ENCODE peak calls at places on chromosomes 11 and 22, in ten cellular contexts. L is heart right ventricle, O is fibroblast of mammary gland, H is A549, G is thoracic aorta, W is sigmoid colon, M is IMR-90, X is body of pancreas, S is keratinocyte, N is cardiac muscle cell. C is an unnamed sample.

GRCh38 chr11:74466916-74467885 is at the start of gene KCNE3:
- DNase-seq in X (peak; percentile 52), H (no peak), O (peak; percentile 20), W (peak; percentile 70), N (no peak), M (no peak), L (peak; percentile 68), S (no peak), G (no peak), C (peak; percentile 48)

GRCh38 chr22:44620129-44620840 is 81.7 kb upstream of the PRR5 start:
- DNase-seq in M (peak; percentile 50), X (peak; percentile 57), O (peak; percentile 55), S (no peak), W (peak; percentile 76), N (peak; percentile 37), H (no peak), G (peak; percentile 14), L (peak; percentile 73), C (peak; percentile 54)

GRCh38 chr11:114914231-114915005 is 236.1 kb downstream of the NXPE2 start:
- DNase-seq in N (no peak), O (no peak), L (no peak), M (no peak), H (no peak), G (no peak), S (no peak), W (no peak), X (no peak), C (no peak)

GRCh38 chr11:94544582-94544831 is 786 bp downstream of the FUT4 start:
- DNase-seq in X (peak; percentile 31), L (no peak), M (no peak), H (no peak), S (no peak), N (no peak), O (no peak), G (no peak), W (no peak), C (no peak)

GRCh38 chr22:49329636-49330035 is 498.0 kb downstream of the BRD1 start:
- DNase-seq in M (no peak), O (no peak), S (no peak), L (no peak), G (no peak), N (no peak), W (no peak), X (no peak), H (no peak), C (no peak)

GRCh38 chr11:17633279-17633986 is 85.9 kb upstream of the MYOD1 start:
- DNase-seq in W (no peak), N (no peak), O (no peak), M (no peak), G (no peak), S (no peak), H (no peak), X (no peak), L (no peak), C (no peak)

GRCh38 chr11:11347583-11347982 is 5.5 kb downstream of the CSNK2A3 start:
- DNase-seq in M (no peak), S (no peak), X (no peak), W (peak; percentile 74), L (peak; percentile 36), G (no peak), N (no peak), O (no peak), H (no peak), C (no peak)

GRCh38 chr11:73288197-73288872 is 16.2 kb downstream of the P2RY6 start:
- DNase-seq in X (no peak), M (no peak), N (no peak), S (no peak), W (no peak), L (no peak), G (no peak), O (no peak), H (no peak), C (no peak)

GRCh38 chr11:92703431-92703830 is 266.0 kb upstream of the MTNR1B start:
- DNase-seq in N (no peak), L (no peak), W (no peak), M (peak; percentile 35), S (no peak), H (no peak), O (peak; percentile 29), G (no peak), X (no peak), C (peak; percentile 68)

GRCh38 chr11:84541711-84542340 is 1085.3 kb downstream of the DLG2 start:
- DNase-seq in N (no peak), G (no peak), X (no peak), H (no peak), M (no peak), W (no peak), S (no peak), O (peak; percentile 85), L (no peak), C (peak; percentile 66)

GRCh38 chr11:83727251-83727650 is 441.1 kb upstream of the CCDC90B start:
- DNase-seq in M (no peak), O (no peak), X (peak; percentile 48), W (no peak), G (no peak), S (no peak), H (no peak), N (no peak), L (no peak), C (no peak)

GRCh38 chr11:75275581-75275980 is 35.0 kb downstream of the TPBGL start:
- DNase-seq in S (no peak), N (no peak), M (peak; percentile 13), G (no peak), O (no peak), X (no peak), H (no peak), L (no peak), W (peak; percentile 73), C (no peak)

GRCh38 chr11:33733978-33734377 is 2.2 kb downstream of the CD59 start:
- DNase-seq in N (no peak), L (no peak), M (no peak), H (no peak), W (no peak), S (no peak), X (no peak), O (no peak), G (no peak), C (no peak)

GRCh38 chr22:19483481-19484244 is 3.9 kb downstream of the CDC45 start:
- DNase-seq in M (peak; percentile 81), X (no peak), S (no peak), N (no peak), W (no peak), O (peak; percentile 62), G (no peak), H (no peak), L (no peak), C (peak; percentile 56)

GRCh38 chr22:45091254-45091854 is 72.4 kb upstream of the NUP50 start:
- DNase-seq in H (no peak), L (no peak), N (no peak), S (no peak), X (no peak), O (no peak), W (no peak), G (no peak), M (no peak), C (no peak)

GRCh38 chr11:862704-863388 is 20.2 kb downstream of the TSPAN4 start:
- DNase-seq in M (no peak), G (no peak), O (no peak), L (no peak), X (no peak), N (no peak), W (no peak), S (no peak), H (no peak), C (no peak)

GRCh38 chr11:33452806-33453205 is 195.6 kb downstream of the HIPK3 start:
- DNase-seq in O (peak; percentile 90), N (no peak), X (no peak), G (no peak), M (peak; percentile 94), W (no peak), H (peak; percentile 22), S (no peak), L (no peak), C (peak; percentile 91)

GRCh38 chr11:40130427-40130826 is 1329.0 kb downstream of the LRRC4C start:
- DNase-seq in M (no peak), S (no peak), G (no peak), O (no peak), L (no peak), N (peak; percentile 11), W (no peak), H (no peak), X (no peak), C (no peak)
- TF ChIP-seq CTCF in M (no peak), S (no peak), G (no peak), O (no peak), L (no peak), N (no peak), W (no peak), H (no peak), X (no peak), C (peak; percentile 15)

GRCh38 chr11:119148855-119149370 is at the start of gene ABCG4:
- DNase-seq in M (no peak), S (no peak), L (peak; percentile 48), H (no peak), O (no peak), N (peak; percentile 50), X (peak; percentile 35), W (no peak), G (no peak), C (no peak)

GRCh38 chr11:119152043-119152442 is 3.2 kb downstream of the ABCG4 start:
- DNase-seq in L (no peak), S (no peak), M (no peak), X (no peak), H (no peak), W (no peak), O (no peak), N (no peak), G (no peak), C (no peak)

GRCh38 chr11:119152604-119153003 is 3.8 kb downstream of the ABCG4 start:
- DNase-seq in W (no peak), O (no peak), X (no peak), S (no peak), H (no peak), L (no peak), N (no peak), G (no peak), M (no peak), C (no peak)

GRCh38 chr11:119147604-119148333 is 1.1 kb upstream of the ABCG4 start:
- DNase-seq in H (no peak), S (no peak), O (no peak), G (no peak), W (no peak), L (no peak), N (no peak), M (no peak), X (no peak), C (no peak)

GRCh38 chr11:119149371-119150275 is 771 bp downstream of the ABCG4 start:
- DNase-seq in O (no peak), N (peak; percentile 36), X (no peak), W (no peak), S (no peak), G (no peak), H (no peak), L (peak; percentile 15), M (no peak), C (no peak)
- H3K4me3 ChIP-seq in O (peak overlapping the region; percentile 46), N (peak overlapping the region; percentile 45), X (peak overlapping the region; percentile 18), W (peak overlapping the region; percentile 43), S (peak overlapping the region; percentile 75), G (peak overlapping the region; percentile 80), H (peak overlapping the region; percentile 51), L (peak overlapping the region; percentile 61), M (peak overlapping the region; percentile 66), C (peak overlapping the region; percentile 47)

GRCh38 chr22:37255558-37256006 is 11.5 kb upstream of the RAC2 start:
- DNase-seq in S (no peak), O (no peak), W (no peak), H (no peak), X (no peak), N (no peak), L (no peak), M (no peak), G (no peak), C (no peak)
- TF ChIP-seq CTCF in S (no peak), O (no peak), W (no peak), H (no peak), X (no peak), N (no peak), L (no peak), M (no peak), G (no peak), C (no peak)

GRCh38 chr11:64285885-64286800 is 495 bp downstream of the GPR137 start:
- DNase-seq in G (no peak), L (no peak), S (no peak), X (peak; percentile 82), H (peak; percentile 65), N (no peak), O (no peak), W (no peak), M (no peak), C (no peak)
- H3K4me3 ChIP-seq in G (peak overlapping the region; percentile 92), L (peak overlapping the region; percentile 82), S (peak overlapping the region; percentile 91), X (peak overlapping the region; percentile 49), H (peak overlapping the region; percentile 63), N (peak overlapping the region; percentile 87), O (peak overlapping the region; percentile 50), W (peak overlapping the region; percentile 69), M (peak overlapping the region; percentile 71), C (peak overlapping the region; percentile 71)